ENCODE peak calls at places on chromosome 17, in seven cellular contexts. J is left ventricle myocardium inferior; O is CD4-positive, alpha-beta T cell; F is WERI-Rb-1; L is H9; K is A549; C is psoas muscle. N is an unnamed sample.

GRCh38 chr17:81515530-81516041 is 3.0 kb upstream of the ACTG1 start:
- DNase-seq in J (no peak), F (peak; percentile 39), K (no peak), L (no peak), O (no peak), C (peak; percentile 33), N (no peak)

GRCh38 chr17:65588194-65588808 is 26.9 kb upstream of the AXIN2 start:
- DNase-seq in L (no peak), K (peak; percentile 70), J (peak; percentile 45), O (no peak), F (no peak), C (no peak), N (no peak)

GRCh38 chr17:57892146-57892819 is 42.4 kb upstream of the MRPS23 start:
- DNase-seq in C (peak; percentile 90), J (peak; percentile 90), O (peak; percentile 72), F (peak; percentile 93), K (peak; percentile 92), L (peak; percentile 97), N (peak; percentile 97)

GRCh38 chr17:45087978-45088377 is 26.9 kb downstream of the NMT1 start:
- DNase-seq in C (no peak), O (no peak), L (no peak), F (no peak), K (no peak), J (no peak), N (no peak)

GRCh38 chr17:77872199-77872598 is 86.3 kb upstream of the TNRC6C start:
- DNase-seq in O (peak; percentile 26), K (no peak), L (no peak), C (no peak), F (no peak), J (no peak), N (no peak)

GRCh38 chr17:77375108-77375507 is 234.3 kb downstream of the SEC14L1 start:
- DNase-seq in F (no peak), C (no peak), J (no peak), K (no peak), L (no peak), O (no peak), N (no peak)

GRCh38 chr17:45231481-45232116 is 9.9 kb downstream of the FMNL1 start:
- DNase-seq in F (peak; percentile 90), O (no peak), J (no peak), K (peak; percentile 94), C (no peak), L (peak; percentile 87), N (no peak)

GRCh38 chr17:76079577-76080206 is 710 bp downstream of the ZACN start:
- DNase-seq in O (no peak), C (no peak), L (peak; percentile 57), F (peak; percentile 55), J (no peak), K (no peak), N (no peak)

GRCh38 chr17:2593846-2594656 is 597 bp downstream of the PAFAH1B1 start:
- DNase-seq in J (peak; percentile 85), L (peak; percentile 87), K (peak; percentile 77), C (peak; percentile 85), F (peak; percentile 83), O (peak; percentile 83), N (peak; percentile 75)

GRCh38 chr17:78428842-78429617 is 50.6 kb downstream of the PGS1 start:
- DNase-seq in L (no peak), F (no peak), C (no peak), K (no peak), J (no peak), O (no peak), N (no peak)

GRCh38 chr17:66309793-66310192 is 7.4 kb downstream of the PRKCA start:
- DNase-seq in F (no peak), O (no peak), C (no peak), K (no peak), J (no peak), L (no peak), N (no peak)

GRCh38 chr17:28097901-28098300 is 55.4 kb downstream of the NLK start:
- DNase-seq in C (no peak), J (no peak), L (no peak), F (no peak), O (no peak), K (no peak), N (no peak)
- H3K27ac ChIP-seq in C (no peak overlapping the region), J (no peak overlapping the region), L (no peak overlapping the region), F (no peak overlapping the region), O (no peak overlapping the region), K (no peak overlapping the region), N (no peak overlapping the region)

GRCh38 chr17:31597646-31598387 is 206.3 kb downstream of the RAB11FIP4 start:
- DNase-seq in C (no peak), J (no peak), F (no peak), K (no peak), O (no peak), L (no peak), N (no peak)

GRCh38 chr17:31598388-31598760 is 206.9 kb downstream of the RAB11FIP4 start:
- DNase-seq in O (no peak), L (no peak), C (no peak), F (no peak), K (no peak), J (no peak), N (no peak)

GRCh38 chr17:31595076-31595475 is 203.6 kb downstream of the RAB11FIP4 start:
- DNase-seq in F (no peak), O (no peak), L (no peak), C (no peak), J (no peak), K (no peak), N (no peak)

GRCh38 chr17:31595666-31596381 is 204.3 kb downstream of the RAB11FIP4 start:
- DNase-seq in O (no peak), L (no peak), F (no peak), J (no peak), K (no peak), C (no peak), N (no peak)

DNA sequence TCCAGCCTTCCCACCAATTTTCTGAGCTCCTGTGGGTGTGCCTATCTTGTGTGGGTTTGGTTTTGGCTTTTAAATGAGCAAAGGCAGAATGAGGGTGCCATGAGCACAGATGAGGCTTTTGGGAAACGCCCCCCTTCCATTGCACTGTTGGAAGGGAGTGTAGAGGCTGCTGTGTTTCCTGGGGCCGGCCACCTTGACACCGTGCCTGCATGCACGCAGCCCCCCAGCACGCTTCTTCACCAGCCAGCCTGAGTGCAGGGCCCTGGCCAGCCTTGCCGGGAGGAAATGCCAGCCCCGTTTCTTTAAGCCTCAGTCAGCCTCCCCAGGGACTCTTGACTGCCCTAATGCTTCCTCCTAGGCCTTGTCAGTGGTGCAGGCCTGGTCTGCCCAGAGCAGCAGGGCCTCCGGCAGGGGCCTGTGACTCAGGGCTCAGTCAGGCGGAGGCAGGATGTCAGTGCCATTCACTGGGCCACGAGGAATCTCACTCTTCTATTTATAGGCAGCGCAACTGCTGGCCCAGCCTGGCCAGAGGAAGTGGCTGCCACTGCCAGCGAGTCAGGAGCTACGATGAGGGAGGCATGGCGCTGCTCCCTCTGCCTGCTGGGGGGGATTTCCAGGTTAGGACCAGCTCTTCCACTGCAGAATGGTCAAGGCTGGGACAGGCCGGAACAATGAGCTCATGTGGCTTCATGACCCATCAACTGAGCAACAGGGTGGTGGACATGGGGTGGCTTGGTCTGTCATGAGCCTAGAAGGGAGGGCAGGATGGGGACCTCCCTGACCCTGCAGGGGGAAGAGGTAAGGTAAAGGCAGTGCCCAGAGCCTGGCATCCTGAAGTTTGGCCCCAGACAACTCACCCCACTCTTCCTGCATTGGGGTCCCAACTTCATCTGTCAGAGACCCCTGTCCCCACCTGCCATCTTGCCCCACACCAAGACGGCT is 205.2 kb downstream of the RAB11FIP4 start:
- DNase-seq in L (peak; percentile 85), K (peak; percentile 87), O (no peak), F (no peak), C (peak; percentile 84), J (peak; percentile 76), N (peak; percentile 80)
- TF ChIP-seq CTCF in L (no peak), K (no peak), O (no peak), F (no peak), C (no peak), J (no peak), N (no peak)

DNA sequence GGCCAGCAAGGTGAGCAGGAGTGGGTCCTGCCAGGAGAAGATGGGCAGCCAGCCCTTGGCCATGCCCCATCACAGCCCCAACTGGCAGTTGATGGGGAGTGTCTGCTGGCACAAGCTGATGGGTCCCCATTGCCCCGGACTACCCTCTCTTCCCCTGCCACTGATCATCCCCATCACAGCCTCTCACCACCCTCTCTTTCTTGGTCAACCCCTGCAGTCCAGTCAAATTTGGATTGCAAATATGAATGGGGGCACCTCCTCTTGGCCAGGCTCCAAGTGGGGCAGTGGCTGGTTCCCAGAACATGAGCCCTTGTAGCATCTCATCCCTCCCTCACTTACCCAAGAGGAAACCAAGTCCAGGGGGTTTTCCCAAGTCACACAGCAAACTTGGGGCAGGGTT is 17.4 kb downstream of the SEZ6 start:
- DNase-seq in L (no peak), J (no peak), O (no peak), K (no peak), C (no peak), F (no peak), N (no peak)
- H3K9me3 ChIP-seq in L (no peaks in the 10 kb centered on the region), J (no peaks in the 10 kb centered on the region), O (no peaks in the 10 kb centered on the region), K (no peaks in the 10 kb centered on the region), C (no peaks in the 10 kb centered on the region), F (no peaks in the 10 kb centered on the region), N (no peaks in the 10 kb centered on the region)

GRCh38 chr17:55238197-55238930 is 26.4 kb upstream of the HLF start:
- DNase-seq in L (peak; percentile 98), K (peak; percentile 99), C (peak; percentile 94), F (peak; percentile 98), O (peak; percentile 84), J (peak; percentile 93), N (peak; percentile 93)

GRCh38 chr17:55237268-55237667 is 27.5 kb upstream of the HLF start:
- DNase-seq in F (no peak), K (no peak), C (no peak), L (no peak), O (no peak), J (no peak), N (no peak)

GRCh38 chr17:55241097-55241496 is 23.7 kb upstream of the HLF start:
- DNase-seq in L (no peak), J (no peak), K (no peak), O (no peak), C (no peak), F (no peak), N (no peak)

GRCh38 chr17:55238931-55239297 is 25.8 kb upstream of the HLF start:
- DNase-seq in F (peak; percentile 65), J (no peak), K (peak; percentile 49), O (no peak), L (peak; percentile 64), C (no peak), N (no peak)

DNA sequence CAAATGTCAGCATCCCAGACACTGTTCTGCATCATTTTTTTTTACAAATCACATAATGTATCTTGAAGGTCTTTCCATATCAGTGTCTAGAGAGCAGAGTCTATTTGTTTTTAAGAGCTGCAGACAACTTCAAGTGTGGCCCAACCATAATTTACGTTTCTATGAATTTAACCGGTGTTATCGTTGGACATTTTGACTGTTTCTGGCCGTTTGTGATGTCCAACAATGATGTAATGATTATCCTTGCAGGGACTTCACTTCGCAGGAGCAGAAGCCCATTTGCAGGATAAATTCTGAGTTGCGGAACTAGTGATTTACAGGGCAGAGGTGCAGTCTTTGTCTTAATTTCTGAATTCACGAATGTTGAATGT is 26.9 kb upstream of the HLF start:
- DNase-seq in C (no peak), L (no peak), O (no peak), J (no peak), F (no peak), K (no peak), N (no peak)
- H3K27ac ChIP-seq in C (peak overlapping the region; percentile 71), L (no peak overlapping the region), O (no peak overlapping the region), J (peak overlapping the region; percentile 83), F (peak overlapping the region; percentile 65), K (peak overlapping the region; percentile 76), N (peak overlapping the region; percentile 79)

GRCh38 chr17:72952220-72952619 is 140.3 kb downstream of the SLC39A11 start:
- DNase-seq in O (no peak), F (peak; percentile 97), C (no peak), L (peak; percentile 69), J (no peak), K (no peak), N (no peak)
- TF ChIP-seq CTCF in O (no peak), F (peak; percentile 87), C (no peak), L (peak; percentile 58), J (no peak), K (no peak), N (no peak)

N was measured in right atrium auricular region.